ENCODE peak calls at places on chromosome 16, in six cellular contexts. M, E, C, O, K and Q are unnamed samples.

GRCh38 chr16:23128056-23128455 is 21.2 kb downstream of the USP31 start:
- DNase-seq in M (no peak), E (no peak), C (no peak), O (no peak), K (no peak), Q (no peak)

GRCh38 chr16:84072014-84072413 is 29.4 kb upstream of the SLC38A8 start:
- DNase-seq in M (peak), E (no peak), C (no peak), O (no peak), K (no peak), Q (no peak)

GRCh38 chr16:85861095-85861825 is 37.7 kb upstream of the IRF8 start:
- DNase-seq in M (no peak), E (no peak), C (no peak), O (no peak), K (no peak), Q (no peak)

GRCh38 chr16:11609474-11610120 is 22.9 kb upstream of the LITAF start:
- DNase-seq in M (no peak), E (peak), C (no peak), O (no peak), K (no peak), Q (no peak)

GRCh38 chr16:24748242-24748641 is 18.8 kb downstream of the TNRC6A start:
- DNase-seq in M (peak), E (peak), C (no peak), O (no peak), K (no peak), Q (no peak)

GRCh38 chr16:89618114-89618999 is 4.9 kb downstream of the DPEP1 start:
- DNase-seq in M (no peak), E (no peak), C (no peak), O (no peak), K (no peak), Q (no peak)

GRCh38 chr16:67529639-67530012 is 997 bp downstream of the RIPOR1 start:
- DNase-seq in M (no peak), E (no peak), C (no peak), O (no peak), K (no peak), Q (no peak)

GRCh38 chr16:78177927-78178326 is 78.5 kb downstream of the WWOX start:
- DNase-seq in M (no peak), E (peak), C (peak), O (no peak), K (no peak), Q (peak)

GRCh38 chr16:12878973-12879372 is 22.4 kb upstream of the SHISA9 start:
- DNase-seq in M (no peak), E (no peak), C (no peak), O (no peak), K (no peak), Q (no peak)

GRCh38 chr16:53041196-53041977 is 11.3 kb downstream of the CHD9NB start:
- DNase-seq in M (peak), E (peak), C (peak), O (peak), K (no peak), Q (peak)

GRCh38 chr16:53827741-53828140 is 123.8 kb downstream of the FTO start:
- DNase-seq in M (no peak), E (no peak), C (no peak), O (no peak), K (peak), Q (no peak)

GRCh38 chr16:50763211-50763610 is 21.3 kb downstream of the CYLD start:
- DNase-seq in M (peak), E (peak), C (no peak), O (no peak), K (no peak), Q (no peak)

GRCh38 chr16:83494459-83494858 is 313.3 kb upstream of the HSBP1 start:
- DNase-seq in M (peak), E (no peak), C (no peak), O (no peak), K (no peak), Q (no peak)

GRCh38 chr16:85444879-85445778 is 168.0 kb upstream of the GSE1 start:
- DNase-seq in M (no peak), E (no peak), C (peak), O (peak), K (no peak), Q (no peak)

GRCh38 chr16:56279132-56279531 is 87.8 kb downstream of the GNAO1 start:
- DNase-seq in M (no peak), E (no peak), C (no peak), O (no peak), K (no peak), Q (no peak)

GRCh38 chr16:67805718-67806427 is 487 bp downstream of the RANBP10 start:
- DNase-seq in M (no peak), E (peak), C (no peak), O (no peak), K (no peak), Q (no peak)

GRCh38 chr16:71727545-71728324 is 3.2 kb upstream of the PHLPP2 start:
- DNase-seq in M (no peak), E (no peak), C (no peak), O (no peak), K (no peak), Q (no peak)

GRCh38 chr16:89052824-89053724 is 40.6 kb upstream of the ACSF3 start:
- DNase-seq in M (peak), E (no peak), C (no peak), O (no peak), K (no peak), Q (no peak)

GRCh38 chr16:85279874-85280545 is 167.7 kb upstream of the CIBAR2 start:
- DNase-seq in M (no peak), E (no peak), C (no peak), O (no peak), K (no peak), Q (no peak)

GRCh38 chr16:69889295-69889964 is 61.7 kb upstream of the CLEC18A start:
- DNase-seq in M (no peak), E (no peak), C (no peak), O (no peak), K (no peak), Q (peak)

GRCh38 chr16:54283735-54284318 is 2.8 kb downstream of the IRX3 start:
- DNase-seq in M (no peak), E (no peak), C (peak), O (no peak), K (no peak), Q (no peak)

GRCh38 chr16:26643519-26643918 is 423.2 kb upstream of the C16orf82 start:
- DNase-seq in M (no peak), E (no peak), C (no peak), O (no peak), K (no peak), Q (no peak)

GRCh38 chr16:72721981-72722380 is 325.9 kb downstream of the ZFHX3 start:
- DNase-seq in M (no peak), E (no peak), C (no peak), O (no peak), K (no peak), Q (peak)

GRCh38 chr16:49620158-49620867 is 235.6 kb downstream of the ZNF423 start:
- DNase-seq in M (peak), E (peak), C (no peak), O (peak), K (no peak), Q (no peak)

GRCh38 chr16:27498426-27498825 is 51.3 kb downstream of the GTF3C1 start:
- DNase-seq in M (no peak), E (no peak), C (no peak), O (no peak), K (no peak), Q (no peak)

GRCh38 chr16:68798398-68798797 is 44.9 kb upstream of the TANGO6 start:
- DNase-seq in M (no peak), E (no peak), C (no peak), O (no peak), K (no peak), Q (no peak)

GRCh38 chr16:35744716-35745115 is 2285.3 kb downstream of the TP53TG3F start:
- DNase-seq in M (no peak), E (no peak), C (no peak), O (no peak), K (no peak), Q (no peak)

GRCh38 chr16:67544329-67544841 is 15.8 kb downstream of the RIPOR1 start:
- DNase-seq in M (no peak), E (no peak), C (no peak), O (peak), K (no peak), Q (no peak)

GRCh38 chr16:728131-728889 is 1.4 kb downstream of the HAGHL start:
- DNase-seq in M (peak), E (peak), C (no peak), O (peak), K (no peak), Q (peak)
- H3K4ac ChIP-seq in M (peak), E (peak), C (no peak), O (no peak), K (no peak), Q (no peak)

GRCh38 chr16:762049-762513 is 1.5 kb downstream of the MSLN start:
- DNase-seq in M (no peak), E (no peak), C (no peak), O (no peak), K (no peak), Q (no peak)

GRCh38 chr16:760498-761343 is at the start of gene MSLN:
- DNase-seq in M (no peak), E (no peak), C (no peak), O (no peak), K (no peak), Q (no peak)

GRCh38 chr16:760065-760464 is 469 bp upstream of the MSLN start:
- DNase-seq in M (no peak), E (no peak), C (no peak), O (no peak), K (no peak), Q (no peak)

GRCh38 chr16:761580-761979 is 1.0 kb downstream of the MSLN start:
- DNase-seq in M (no peak), E (no peak), C (no peak), O (no peak), K (no peak), Q (no peak)

DNA sequence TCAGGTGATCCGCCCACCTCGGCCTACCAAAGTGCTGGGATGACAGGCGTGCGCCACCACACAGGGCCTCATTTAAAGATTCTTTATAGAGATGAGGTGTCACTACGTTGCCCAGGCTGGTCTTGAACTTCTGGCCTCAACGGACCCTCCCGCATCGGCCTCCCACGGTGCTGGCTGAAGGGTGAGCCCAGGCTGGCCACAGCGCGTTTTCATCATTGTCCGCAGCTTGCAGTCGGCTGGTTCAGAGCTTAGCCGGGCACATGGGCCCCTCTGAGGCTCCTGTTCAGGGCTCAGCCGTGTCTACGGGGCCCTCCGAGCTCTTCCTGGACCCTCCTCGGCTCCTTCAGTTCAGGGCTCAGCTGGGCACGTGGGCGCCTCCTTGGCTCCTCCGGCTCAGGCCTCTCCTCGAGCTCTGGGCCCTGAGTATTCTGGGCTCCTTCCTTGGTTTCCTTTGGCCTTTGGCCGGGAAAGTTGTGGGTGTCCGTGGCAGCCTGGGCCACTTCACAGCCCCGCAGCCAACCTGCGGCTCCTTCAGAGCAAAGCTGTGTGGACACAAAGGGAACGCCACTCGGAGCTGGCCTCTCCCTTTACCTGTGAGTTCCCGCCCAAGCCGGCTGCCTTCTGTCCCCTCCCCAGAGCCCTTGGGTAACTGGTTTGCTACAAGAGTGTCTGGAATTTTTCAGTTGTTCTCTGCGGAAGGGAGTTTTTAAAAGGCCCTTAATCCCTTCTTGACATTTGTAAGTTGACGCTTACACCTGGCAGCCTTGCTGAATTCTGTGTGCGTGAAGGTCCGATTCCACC is 1.2 kb upstream of the MSLN start:
- DNase-seq in M (no peak), E (no peak), C (no peak), O (no peak), K (no peak), Q (no peak)
- H4K8ac ChIP-seq in M (no peak), E (no peak), C (no peak), O (no peak), K (no peak), Q (no peak)

GRCh38 chr16:31477220-31478216 is 5.4 kb upstream of the SLC5A2 start:
- DNase-seq in M (no peak), E (no peak), C (peak), O (peak), K (no peak), Q (peak)
- H3K4ac ChIP-seq in M (no peak), E (peak), C (peak), O (no peak), K (no peak), Q (no peak)

DNA sequence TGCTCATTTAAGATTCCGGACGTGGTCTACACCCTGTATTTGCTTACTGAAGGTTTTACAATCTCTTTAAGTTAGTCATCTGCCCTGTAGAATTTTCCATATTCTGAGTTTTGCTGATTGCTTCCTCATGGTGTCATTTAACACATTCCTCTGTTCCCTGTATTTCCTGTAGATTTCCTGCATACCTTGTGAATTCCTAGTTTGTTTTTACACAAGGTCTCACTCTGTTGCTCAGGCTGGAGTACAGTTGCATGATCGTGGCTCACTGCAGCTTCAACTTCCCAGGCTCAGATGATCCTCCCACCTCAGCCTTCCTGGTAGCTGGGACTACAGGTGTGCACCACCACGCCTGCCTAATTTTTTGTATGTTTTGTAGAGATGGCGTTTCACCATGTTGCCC is 66.8 kb downstream of the CMIP start:
- DNase-seq in M (peak), E (peak), C (no peak), O (no peak), K (no peak), Q (peak)
- H4K8ac ChIP-seq in M (no peak), E (peak), C (no peak), O (no peak), K (no peak), Q (no peak)

GRCh38 chr16:87363771-87364476 is 19.7 kb downstream of the FBXO31 start:
- DNase-seq in M (peak), E (peak), C (no peak), O (no peak), K (no peak), Q (no peak)
- H3K4ac ChIP-seq in M (peak), E (peak), C (no peak), O (no peak), K (no peak), Q (no peak)

GRCh38 chr16:2213817-2214720 is 571 bp downstream of the PGP start:
- DNase-seq in M (no peak), E (no peak), C (no peak), O (no peak), K (no peak), Q (peak)
- H4K8ac ChIP-seq in M (no peak), E (peak), C (peak), O (no peak), K (no peak), Q (no peak)

DNA sequence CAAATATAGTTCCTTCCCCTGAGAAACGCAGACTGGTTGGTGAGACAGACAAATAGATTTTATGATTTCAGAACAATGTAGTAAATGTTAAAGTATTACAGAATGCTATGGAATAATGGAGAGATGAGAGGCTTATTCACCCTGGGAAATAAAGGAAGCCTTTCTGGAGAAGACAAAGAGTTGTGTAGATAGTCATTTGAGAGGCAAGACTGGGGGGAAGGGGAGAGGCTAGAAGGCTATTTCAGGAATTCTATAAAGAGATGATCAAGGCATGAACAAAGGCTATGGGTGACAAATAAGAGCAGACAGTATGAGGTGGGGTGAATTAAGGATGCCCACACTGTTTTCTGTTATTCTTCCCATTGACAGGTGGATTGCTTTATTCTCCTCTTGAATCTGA is 211.4 kb downstream of the GRIN2A start:
- DNase-seq in M (no peak), E (no peak), C (no peak), O (no peak), K (no peak), Q (no peak)
- H3K4ac ChIP-seq in M (no peak), E (no peak), C (no peak), O (no peak), K (no peak), Q (no peak)

GRCh38 chr16:75566040-75566888 is at the start of gene GABARAPL2:
- DNase-seq in M (peak), E (peak), C (peak), O (peak), K (peak), Q (peak)
- H4K8ac ChIP-seq in M (peak), E (peak), C (peak), O (no peak), K (no peak), Q (no peak)

GRCh38 chr16:28574925-28575324 is 21.2 kb downstream of the SGF29 start:
- DNase-seq in M (no peak), E (no peak), C (no peak), O (no peak), K (no peak), Q (no peak)

GRCh38 chr16:28569968-28570752 is 16.4 kb downstream of the SGF29 start:
- DNase-seq in M (no peak), E (no peak), C (no peak), O (no peak), K (no peak), Q (no peak)

GRCh38 chr16:28572659-28573510 is 19.2 kb downstream of the SGF29 start:
- DNase-seq in M (peak), E (peak), C (no peak), O (no peak), K (peak), Q (peak)

GRCh38 chr16:28575446-28576109 is 21.3 kb downstream of the SULT1A2 start:
- DNase-seq in M (no peak), E (no peak), C (no peak), O (no peak), K (no peak), Q (no peak)

DNA sequence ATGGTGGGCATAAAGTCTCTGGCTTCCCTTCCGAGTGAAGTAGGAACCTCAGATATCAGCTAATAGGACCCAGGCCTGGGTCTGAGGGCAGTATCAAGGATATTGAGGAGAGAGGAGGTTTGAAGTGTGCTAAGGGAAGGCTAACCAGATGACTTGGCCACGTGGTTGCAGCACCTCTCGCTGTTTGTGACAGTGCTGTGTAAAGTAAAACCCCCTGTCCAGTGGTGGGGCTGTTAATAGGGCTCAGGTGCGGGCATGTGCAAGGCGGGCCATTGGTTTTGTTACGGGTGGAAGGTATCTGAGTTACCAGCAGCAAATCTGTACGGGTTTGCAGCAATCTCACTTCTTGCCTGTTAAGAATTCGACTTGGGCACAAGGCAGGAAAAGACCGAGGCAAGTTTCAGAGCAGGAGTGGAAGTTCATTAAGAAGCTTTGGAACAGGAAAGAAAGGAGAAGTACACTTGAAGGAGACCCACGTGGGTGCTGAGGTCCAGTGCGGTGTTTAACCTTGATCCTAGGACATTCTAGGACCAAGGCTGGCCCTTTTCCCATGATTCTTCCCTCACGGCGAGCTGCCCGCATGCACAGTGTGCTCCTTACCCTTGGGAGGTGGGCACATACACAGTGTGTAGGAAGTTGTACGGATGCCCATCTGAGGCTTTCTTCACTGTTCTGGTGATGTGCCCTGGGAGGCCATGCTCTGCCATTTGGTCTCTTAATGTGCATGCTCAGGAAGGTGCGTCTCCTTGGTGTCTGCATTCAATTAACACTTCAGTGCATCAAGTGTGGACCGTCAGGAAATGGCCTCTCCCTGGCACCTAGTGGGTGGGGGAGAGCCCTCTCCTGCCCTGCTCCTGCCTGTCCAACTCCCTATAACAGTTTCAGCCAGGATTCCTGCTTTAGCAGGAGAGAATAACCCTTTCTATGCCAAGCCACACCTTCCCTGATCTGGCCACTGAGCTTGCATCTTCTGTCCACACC is 20.3 kb downstream of the SGF29 start:
- DNase-seq in M (no peak), E (no peak), C (no peak), O (no peak), K (no peak), Q (no peak)
- H3K4ac ChIP-seq in M (no peak), E (no peak), C (no peak), O (no peak), K (no peak), Q (no peak)